ENCODE peak calls at places on chromosomes 7 and 10, in seven cellular contexts. T is left ventricle myocardium inferior, S is RPMI7951, J is HCT116, H is Ammon's horn, K is mammary epithelial cell, Q is foreskin melanocyte. W is an unnamed sample.

GRCh38 chr10:119595134-119595714 is 1.5 kb downstream of the TIAL1 start:
- DNase-seq in H (no peak), J (no peak), T (no peak), Q (no peak), K (peak; percentile 60), S (peak; percentile 37), W (no peak)

GRCh38 chr7:124369310-124369709 is 336.4 kb upstream of the TMEM229A start:
- DNase-seq in J (no peak), K (no peak), T (no peak), Q (no peak), H (no peak), S (no peak), W (no peak)

GRCh38 chr10:89042547-89042946 is 51.9 kb downstream of the FAS start:
- DNase-seq in Q (no peak), K (peak; percentile 93), T (no peak), J (no peak), S (no peak), H (no peak), W (no peak)

GRCh38 chr7:150842018-150842417 is 10.3 kb upstream of the AOC1 start:
- DNase-seq in K (no peak), Q (no peak), S (no peak), H (no peak), J (no peak), T (no peak), W (no peak)

GRCh38 chr10:52541082-52541481 is 227.0 kb downstream of the DKK1 start:
- DNase-seq in T (no peak), Q (no peak), J (no peak), S (peak; percentile 28), H (no peak), K (no peak), W (no peak)

GRCh38 chr10:67492317-67493019 is 203.5 kb downstream of the CTNNA3 start:
- DNase-seq in Q (no peak), K (no peak), H (no peak), S (no peak), J (no peak), T (no peak), W (no peak)

GRCh38 chr10:14383266-14383665 is 52.5 kb upstream of the FRMD4A start:
- DNase-seq in H (peak; percentile 48), K (no peak), T (no peak), S (peak; percentile 72), Q (no peak), J (no peak), W (no peak)

GRCh38 chr10:132677905-132678298 is 108.0 kb downstream of the NKX6-2 start:
- DNase-seq in S (no peak), T (no peak), Q (no peak), J (no peak), K (no peak), H (no peak), W (no peak)

GRCh38 chr10:30422981-30423654 is 10.9 kb upstream of the MAP3K8 start:
- DNase-seq in J (no peak), S (peak; percentile 44), K (peak; percentile 78), H (peak; percentile 73), T (peak; percentile 50), Q (no peak), W (no peak)

GRCh38 chr7:85106719-85107118 is 80.1 kb downstream of the SEMA3D start:
- DNase-seq in S (no peak), T (no peak), J (no peak), K (no peak), Q (no peak), H (no peak), W (no peak)

GRCh38 chr7:40733578-40733977 is 598.8 kb downstream of the SUGCT start:
- DNase-seq in Q (no peak), T (no peak), J (no peak), H (no peak), K (no peak), S (peak; percentile 69), W (no peak)

GRCh38 chr10:30553625-30554442 is 75.7 kb downstream of the LYZL2 start:
- DNase-seq in Q (peak; percentile 18), K (no peak), T (peak; percentile 76), S (peak; percentile 71), H (peak; percentile 55), J (no peak), W (no peak)

GRCh38 chr10:12067336-12067735 is 1.4 kb upstream of the DHTKD1 start:
- DNase-seq in H (no peak), Q (no peak), J (no peak), S (peak; percentile 67), K (peak; percentile 84), T (no peak), W (no peak)

GRCh38 chr10:3624367-3624766 is 160.6 kb downstream of the KLF6 start:
- DNase-seq in H (no peak), S (peak; percentile 89), K (no peak), T (no peak), J (no peak), Q (peak; percentile 26), W (peak; percentile 34)

GRCh38 chr10:43090188-43090587 is 13.3 kb downstream of the RET start:
- DNase-seq in K (no peak), H (no peak), Q (no peak), T (no peak), J (no peak), S (no peak), W (no peak)

GRCh38 chr10:119348516-119349240 is 141.3 kb downstream of the GRK5 start:
- DNase-seq in K (no peak), H (no peak), S (no peak), T (no peak), Q (no peak), J (no peak), W (no peak)

GRCh38 chr7:70634071-70634470 is 497.9 kb upstream of the GALNT17 start:
- DNase-seq in T (no peak), S (no peak), H (no peak), K (no peak), Q (no peak), J (no peak), W (no peak)

GRCh38 chr10:10914129-10914528 is 103.5 kb upstream of the CELF2 start:
- DNase-seq in K (no peak), T (no peak), H (peak; percentile 36), Q (no peak), J (no peak), S (no peak), W (no peak)

GRCh38 chr10:7165500-7166177 is 245.2 kb downstream of the SFMBT2 start:
- DNase-seq in Q (no peak), K (no peak), H (no peak), T (no peak), S (no peak), J (no peak), W (no peak)

GRCh38 chr10:132539894-132540293 is 2.3 kb downstream of the INPP5A start:
- DNase-seq in S (peak; percentile 76), J (no peak), T (no peak), K (no peak), Q (peak; percentile 34), H (no peak), W (no peak)

GRCh38 chr10:115049318-115049717 is 43.8 kb upstream of the ATRNL1 start:
- DNase-seq in S (no peak), J (no peak), K (no peak), H (no peak), Q (no peak), T (no peak), W (no peak)

GRCh38 chr10:14349081-14349480 is 18.4 kb upstream of the FRMD4A start:
- DNase-seq in Q (no peak), K (no peak), H (peak; percentile 45), J (no peak), T (no peak), S (no peak), W (no peak)